ENCODE peak calls at places on chromosomes 7 and 10, in nine cellular contexts. M is heart right ventricle, Q is left ventricle myocardium inferior, G is testis, A is prostate gland, Y is kidney, T is A549, K is lower lobe of right lung, L is brain microvascular endothelial cell. F is an unnamed sample.

GRCh38 chr7:13017325-13017853 is 330.0 kb downstream of the ARL4A start:
- DNase-seq in L (peak; percentile 66), K (no peak), G (no peak), Y (no peak), M (no peak), A (no peak), Q (no peak), T (peak; percentile 65), F (no peak)

GRCh38 chr7:30159698-30160143 is 24.9 kb downstream of the MTURN start:
- DNase-seq in L (peak; percentile 7), Y (peak; percentile 58), G (peak; percentile 28), K (peak; percentile 80), Q (no peak), T (no peak), A (no peak), M (no peak), F (no peak)

GRCh38 chr7:92808006-92808405 is 28.4 kb downstream of the CDK6 start:
- DNase-seq in A (no peak), L (no peak), K (no peak), Q (no peak), T (no peak), G (no peak), M (no peak), Y (no peak), F (no peak)

GRCh38 chr7:103932389-103932788 is 57.1 kb downstream of the RELN start:
- DNase-seq in G (no peak), L (no peak), K (no peak), Q (no peak), A (no peak), Y (no peak), T (no peak), M (no peak), F (no peak)

GRCh38 chr7:94781236-94781635 is 125.3 kb upstream of the SGCE start:
- DNase-seq in Y (no peak), G (no peak), M (no peak), L (no peak), Q (no peak), K (no peak), T (no peak), A (no peak), F (no peak)

GRCh38 chr7:135189961-135190360 is 19.5 kb upstream of the CYREN start:
- DNase-seq in G (peak; percentile 43), A (no peak), Q (no peak), M (no peak), L (no peak), T (no peak), K (no peak), Y (no peak), F (no peak)

GRCh38 chr10:70092389-70092718 is 39.7 kb downstream of the MACROH2A2 start:
- DNase-seq in K (no peak), Q (no peak), Y (no peak), T (no peak), G (no peak), M (no peak), A (no peak), L (no peak), F (no peak)

GRCh38 chr10:43117777-43118583 is 20.3 kb upstream of the CSGALNACT2 start:
- DNase-seq in T (no peak), M (no peak), G (no peak), K (no peak), Q (no peak), L (no peak), Y (no peak), A (no peak), F (no peak)

GRCh38 chr10:17430647-17431355 is 23.6 kb downstream of the ST8SIA6 start:
- DNase-seq in G (peak; percentile 88), M (peak; percentile 67), Q (peak; percentile 59), K (peak; percentile 56), Y (peak; percentile 81), L (peak; percentile 86), T (peak; percentile 44), A (peak; percentile 83), F (peak; percentile 45)

GRCh38 chr10:63430091-63430998 is 35.4 kb downstream of the JMJD1C start:
- DNase-seq in Q (no peak), M (no peak), L (peak; percentile 76), G (no peak), T (no peak), Y (no peak), A (no peak), K (no peak), F (no peak)

GRCh38 chr10:63264852-63265617 is 131.9 kb downstream of the NRBF2 start:
- DNase-seq in L (peak; percentile 43), G (peak; percentile 62), M (no peak), T (peak; percentile 14), K (no peak), Y (no peak), A (peak; percentile 26), Q (no peak), F (peak; percentile 25)

GRCh38 chr10:11245981-11246590 is 228.4 kb downstream of the CELF2 start:
- DNase-seq in G (no peak), Q (no peak), K (no peak), M (no peak), A (no peak), L (no peak), Y (no peak), T (no peak), F (peak; percentile 37)
- H3K27ac ChIP-seq in G (no peak overlapping the region), Q (no peak overlapping the region), K (no peak overlapping the region), M (no peak overlapping the region), A (no peak overlapping the region), L (no peak overlapping the region), Y (no peak overlapping the region), T (no peak overlapping the region), F (peak overlapping the region; percentile 31)

GRCh38 chr10:4670737-4671136 is 155.3 kb upstream of the AKR1E2 start:
- DNase-seq in T (no peak), M (no peak), Y (no peak), G (no peak), A (no peak), L (peak; percentile 27), K (no peak), Q (no peak), F (no peak)
- H3K4me3 ChIP-seq in T (no peak overlapping the region), M (no peak overlapping the region), Y (no peak overlapping the region), G (no peak overlapping the region), A (no peak overlapping the region), L (no peak overlapping the region), K (no peak overlapping the region), Q (no peak overlapping the region), F (no peak overlapping the region)

DNA sequence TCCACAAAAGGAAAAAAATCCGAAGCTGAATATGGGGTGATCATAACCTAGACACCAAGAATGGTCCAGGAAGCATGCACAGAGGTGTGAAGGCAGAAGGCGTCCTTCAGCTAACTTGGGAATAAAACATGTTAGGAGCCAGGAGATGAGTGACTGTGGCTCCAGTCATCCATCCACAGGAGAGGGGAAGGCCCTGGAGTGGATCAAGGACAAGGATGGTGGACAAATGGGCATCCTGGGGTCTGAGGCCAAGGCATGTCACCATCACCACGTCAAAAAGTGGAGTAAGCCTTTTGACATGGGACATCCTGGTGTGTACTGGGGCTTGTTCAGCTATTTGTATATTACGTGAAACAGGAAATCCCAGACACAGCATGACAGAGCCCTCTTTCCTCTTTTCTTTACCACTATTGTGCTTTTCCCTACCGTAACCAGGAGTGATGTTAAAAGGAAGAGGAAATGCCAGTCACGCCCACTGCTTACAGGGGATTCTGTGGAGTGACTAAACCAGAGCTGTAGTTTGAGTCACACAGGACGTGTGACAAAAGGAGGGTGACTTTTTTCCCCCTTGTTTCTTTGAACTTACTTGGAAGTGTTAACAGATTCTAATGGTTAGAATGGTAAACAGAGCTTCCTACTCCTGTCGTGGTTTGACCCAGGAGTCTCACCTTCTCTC is 15.4 kb downstream of the ACSL5 start:
- DNase-seq in M (no peak), A (no peak), Q (no peak), K (no peak), Y (no peak), G (no peak), L (peak; percentile 56), T (peak; percentile 15), F (peak; percentile 14)
- H3K27ac ChIP-seq in M (peak overlapping the region; percentile 75), A (no peak overlapping the region), Q (peak overlapping the region; percentile 66), K (peak overlapping the region; percentile 67), Y (no peak overlapping the region), G (no peak overlapping the region), L (no peak overlapping the region), T (no peak overlapping the region), F (no peak overlapping the region)

GRCh38 chr7:113202282-113202681 is 83.9 kb upstream of the SMIM30 start:
- DNase-seq in L (no peak), K (no peak), M (no peak), A (no peak), Y (no peak), T (no peak), G (no peak), Q (no peak), F (no peak)
- H3K4me3 ChIP-seq in L (no peak overlapping the region), K (no peak overlapping the region), M (no peak overlapping the region), A (no peak overlapping the region), Y (no peak overlapping the region), T (no peak overlapping the region), G (no peak overlapping the region), Q (no peak overlapping the region), F (no peak overlapping the region)

DNA sequence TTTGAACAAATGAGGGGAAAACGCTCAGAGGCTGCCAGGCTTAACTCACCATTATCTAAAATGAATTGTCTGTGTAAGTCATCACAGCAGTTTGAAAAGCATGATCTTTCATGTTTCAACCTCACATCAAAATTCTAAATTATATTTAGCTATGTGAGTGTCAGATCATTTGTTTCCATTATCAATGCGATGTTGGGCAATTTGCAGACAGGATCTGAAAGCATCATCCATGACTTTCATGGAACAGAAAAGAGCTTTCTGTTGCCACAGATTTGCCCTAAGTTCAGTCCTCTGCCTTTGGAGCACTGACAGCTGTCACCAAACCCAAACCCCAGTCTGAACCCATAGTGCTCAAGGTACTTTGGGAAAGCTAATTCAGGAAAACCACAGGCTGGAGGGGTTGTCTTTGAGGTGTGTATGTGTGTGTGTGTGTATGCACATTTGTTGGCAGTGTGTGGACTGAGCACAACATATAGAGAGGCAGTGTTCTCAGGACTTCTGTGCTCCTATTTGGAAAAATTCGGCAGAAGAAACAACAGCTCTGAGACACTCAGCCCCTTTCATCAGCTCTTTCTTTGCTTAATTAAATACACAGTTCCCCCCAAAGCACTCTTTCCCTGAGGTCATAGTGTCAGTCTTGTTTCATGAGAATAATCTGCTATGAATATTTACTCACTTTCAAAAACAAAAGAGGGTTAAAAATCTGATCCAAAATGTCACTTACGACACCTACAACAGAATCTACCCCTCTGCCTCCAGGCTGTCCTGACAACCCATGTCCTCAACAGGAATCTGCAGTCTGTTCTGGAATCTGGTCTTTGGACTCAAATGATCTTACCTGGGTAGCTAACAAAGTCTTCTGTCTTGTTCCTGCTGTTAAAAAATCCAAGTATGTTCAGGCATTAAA is 188.5 kb upstream of the KLF14 start:
- DNase-seq in M (no peak), G (no peak), K (no peak), L (no peak), Y (no peak), A (no peak), T (no peak), Q (no peak), F (no peak)
- H3K27ac ChIP-seq in M (peak overlapping the region; percentile 84), G (no peak overlapping the region), K (peak overlapping the region; percentile 78), L (peak overlapping the region; percentile 90), Y (peak overlapping the region; percentile 94), A (peak overlapping the region; percentile 78), T (peak overlapping the region; percentile 89), Q (peak overlapping the region; percentile 92), F (no peak overlapping the region)

DNA sequence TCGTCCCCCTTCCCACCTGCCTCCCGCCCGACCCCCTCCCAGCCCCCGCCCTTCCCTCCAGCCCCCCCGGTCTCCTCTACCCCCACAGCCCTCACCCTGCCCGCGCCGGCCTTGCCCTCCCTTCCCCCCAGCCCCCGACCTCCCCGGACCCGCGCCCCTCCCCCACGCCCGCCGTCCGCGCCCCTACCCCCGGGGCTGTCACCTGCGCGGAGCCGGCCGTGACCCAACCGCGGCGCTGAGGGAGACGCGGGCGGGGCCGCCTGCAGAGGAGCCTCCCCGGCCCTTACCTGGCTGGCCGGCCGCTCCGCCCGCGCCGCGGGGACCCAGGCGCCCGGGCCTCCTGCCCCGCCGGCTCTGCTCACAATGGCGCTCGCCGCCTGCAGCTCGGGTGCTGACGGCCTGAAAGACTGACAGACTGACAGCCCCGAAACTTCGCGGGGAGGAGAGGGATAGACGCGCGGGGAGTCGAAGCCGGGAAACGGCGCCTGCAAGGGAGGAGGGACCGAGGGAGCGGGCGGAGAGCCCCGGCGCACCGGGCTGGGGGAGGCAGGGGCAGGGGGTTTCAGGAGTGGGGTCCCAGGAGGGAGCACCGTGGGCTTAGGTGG is 465 bp downstream of the ZNF467 start:
- DNase-seq in Q (no peak), Y (peak; percentile 85), T (no peak), G (no peak), K (peak; percentile 66), A (no peak), M (no peak), L (no peak), F (peak; percentile 35)
- H3K4me3 ChIP-seq in Q (peak overlapping the region; percentile 81), Y (peak overlapping the region; percentile 36), T (peak overlapping the region; percentile 90), G (peak overlapping the region; percentile 63), K (peak overlapping the region; percentile 73), A (peak overlapping the region; percentile 54), M (peak overlapping the region; percentile 65), L (peak overlapping the region; percentile 26), F (peak overlapping the region; percentile 46)

F was measured in naive thymus-derived CD4-positive, alpha-beta T cell.